ENCODE peak calls at places on chromosomes 6 and 20, in nine cellular contexts. One of them, this sample, is unnamed.

GRCh38 chr6:155377061-155377460 is 62.8 kb upstream of the TFB1M start:
- DNase-seq in GM23338: no peak
- DNase-seq in adrenal gland: no peak
- DNase-seq in CD8-positive, alpha-beta T cell: no peak
- DNase-seq in CD8-positive, alpha-beta memory T cell: no peak
- DNase-seq in WERI-Rb-1: no peak
- DNase-seq in fibroblast of lung: peak
- DNase-seq in pancreas: no peak
- DNase-seq in left ventricle myocardium inferior: no peak
- DNase-seq in this sample: no peak

GRCh38 chr6:168666751-168667427 is 225.9 kb downstream of the SMOC2 start:
- DNase-seq in GM23338: no peak
- DNase-seq in adrenal gland: no peak
- DNase-seq in CD8-positive, alpha-beta T cell: no peak
- DNase-seq in CD8-positive, alpha-beta memory T cell: no peak
- DNase-seq in WERI-Rb-1: no peak
- DNase-seq in fibroblast of lung: no peak
- DNase-seq in pancreas: no peak
- DNase-seq in left ventricle myocardium inferior: no peak
- DNase-seq in this sample: no peak

GRCh38 chr20:20366551-20366895 is 1.4 kb upstream of the INSM1 start:
- DNase-seq in GM23338: peak
- DNase-seq in adrenal gland: no peak
- DNase-seq in CD8-positive, alpha-beta T cell: no peak
- DNase-seq in CD8-positive, alpha-beta memory T cell: no peak
- DNase-seq in WERI-Rb-1: peak
- DNase-seq in fibroblast of lung: no peak
- DNase-seq in pancreas: no peak
- DNase-seq in left ventricle myocardium inferior: no peak
- DNase-seq in this sample: no peak

GRCh38 chr6:153167026-153167891 is 36.2 kb upstream of the RGS17 start:
- DNase-seq in GM23338: no peak
- DNase-seq in adrenal gland: no peak
- DNase-seq in CD8-positive, alpha-beta T cell: no peak
- DNase-seq in CD8-positive, alpha-beta memory T cell: no peak
- DNase-seq in WERI-Rb-1: no peak
- DNase-seq in fibroblast of lung: peak
- DNase-seq in pancreas: no peak
- DNase-seq in left ventricle myocardium inferior: no peak
- DNase-seq in this sample: no peak

GRCh38 chr20:43837856-43838702 is 76.6 kb upstream of the TOX2 start:
- DNase-seq in GM23338: no peak
- DNase-seq in adrenal gland: no peak
- DNase-seq in CD8-positive, alpha-beta T cell: no peak
- DNase-seq in CD8-positive, alpha-beta memory T cell: no peak
- DNase-seq in WERI-Rb-1: no peak
- DNase-seq in fibroblast of lung: no peak
- DNase-seq in pancreas: no peak
- DNase-seq in left ventricle myocardium inferior: no peak
- DNase-seq in this sample: no peak

GRCh38 chr20:19917110-19917509 is 100.1 kb upstream of the NAA20 start:
- DNase-seq in GM23338: no peak
- DNase-seq in adrenal gland: no peak
- DNase-seq in CD8-positive, alpha-beta T cell: no peak
- DNase-seq in CD8-positive, alpha-beta memory T cell: no peak
- DNase-seq in WERI-Rb-1: no peak
- DNase-seq in fibroblast of lung: no peak
- DNase-seq in pancreas: no peak
- DNase-seq in left ventricle myocardium inferior: no peak
- DNase-seq in this sample: no peak

GRCh38 chr20:64102647-64103354 is 4.6 kb downstream of the NPBWR2 start:
- DNase-seq in GM23338: peak
- DNase-seq in adrenal gland: peak
- DNase-seq in CD8-positive, alpha-beta T cell: no peak
- DNase-seq in CD8-positive, alpha-beta memory T cell: peak
- DNase-seq in WERI-Rb-1: peak
- DNase-seq in fibroblast of lung: no peak
- DNase-seq in pancreas: no peak
- DNase-seq in left ventricle myocardium inferior: peak
- DNase-seq in this sample: peak

GRCh38 chr6:64330694-64331309 is 695.2 kb downstream of the PHF3 start:
- DNase-seq in GM23338: peak
- DNase-seq in adrenal gland: peak
- DNase-seq in CD8-positive, alpha-beta T cell: no peak
- DNase-seq in CD8-positive, alpha-beta memory T cell: no peak
- DNase-seq in WERI-Rb-1: peak
- DNase-seq in fibroblast of lung: peak
- DNase-seq in pancreas: peak
- DNase-seq in left ventricle myocardium inferior: peak
- DNase-seq in this sample: peak

GRCh38 chr6:53179961-53180651 is 31.5 kb upstream of the GCM1 start:
- DNase-seq in GM23338: no peak
- DNase-seq in adrenal gland: peak
- DNase-seq in CD8-positive, alpha-beta T cell: peak
- DNase-seq in CD8-positive, alpha-beta memory T cell: no peak
- DNase-seq in WERI-Rb-1: no peak
- DNase-seq in fibroblast of lung: peak
- DNase-seq in pancreas: peak
- DNase-seq in left ventricle myocardium inferior: peak
- DNase-seq in this sample: peak

GRCh38 chr6:133609404-133610270 is 279.3 kb upstream of the TCF21 start:
- DNase-seq in GM23338: no peak
- DNase-seq in adrenal gland: no peak
- DNase-seq in CD8-positive, alpha-beta T cell: no peak
- DNase-seq in CD8-positive, alpha-beta memory T cell: no peak
- DNase-seq in WERI-Rb-1: no peak
- DNase-seq in fibroblast of lung: peak
- DNase-seq in pancreas: no peak
- DNase-seq in left ventricle myocardium inferior: no peak
- DNase-seq in this sample: no peak

GRCh38 chr6:160734627-160735026 is 32.6 kb downstream of the PLG start:
- DNase-seq in GM23338: no peak
- DNase-seq in adrenal gland: no peak
- DNase-seq in CD8-positive, alpha-beta T cell: no peak
- DNase-seq in CD8-positive, alpha-beta memory T cell: no peak
- DNase-seq in WERI-Rb-1: no peak
- DNase-seq in fibroblast of lung: no peak
- DNase-seq in pancreas: no peak
- DNase-seq in left ventricle myocardium inferior: no peak
- DNase-seq in this sample: no peak

GRCh38 chr6:57303931-57304681 is 13.3 kb upstream of the PRIM2 start:
- DNase-seq in GM23338: no peak
- DNase-seq in adrenal gland: no peak
- DNase-seq in CD8-positive, alpha-beta T cell: no peak
- DNase-seq in CD8-positive, alpha-beta memory T cell: no peak
- DNase-seq in WERI-Rb-1: no peak
- DNase-seq in fibroblast of lung: peak
- DNase-seq in pancreas: no peak
- DNase-seq in left ventricle myocardium inferior: no peak
- DNase-seq in this sample: no peak

GRCh38 chr6:16136536-16137450 is 7.9 kb downstream of the MYLIP start:
- DNase-seq in GM23338: no peak
- DNase-seq in adrenal gland: peak
- DNase-seq in CD8-positive, alpha-beta T cell: peak
- DNase-seq in CD8-positive, alpha-beta memory T cell: peak
- DNase-seq in WERI-Rb-1: no peak
- DNase-seq in fibroblast of lung: peak
- DNase-seq in pancreas: no peak
- DNase-seq in left ventricle myocardium inferior: no peak
- DNase-seq in this sample: no peak

GRCh38 chr6:324116-324728 is 31.9 kb downstream of the DUSP22 start:
- DNase-seq in GM23338: no peak
- DNase-seq in adrenal gland: no peak
- DNase-seq in CD8-positive, alpha-beta T cell: no peak
- DNase-seq in CD8-positive, alpha-beta memory T cell: no peak
- DNase-seq in WERI-Rb-1: no peak
- DNase-seq in fibroblast of lung: no peak
- DNase-seq in pancreas: no peak
- DNase-seq in left ventricle myocardium inferior: no peak
- DNase-seq in this sample: no peak

GRCh38 chr6:14542670-14543366 is 425.2 kb downstream of the CD83 start:
- DNase-seq in GM23338: no peak
- DNase-seq in adrenal gland: no peak
- DNase-seq in CD8-positive, alpha-beta T cell: no peak
- DNase-seq in CD8-positive, alpha-beta memory T cell: no peak
- DNase-seq in WERI-Rb-1: no peak
- DNase-seq in fibroblast of lung: peak
- DNase-seq in pancreas: no peak
- DNase-seq in left ventricle myocardium inferior: no peak
- DNase-seq in this sample: no peak

DNA sequence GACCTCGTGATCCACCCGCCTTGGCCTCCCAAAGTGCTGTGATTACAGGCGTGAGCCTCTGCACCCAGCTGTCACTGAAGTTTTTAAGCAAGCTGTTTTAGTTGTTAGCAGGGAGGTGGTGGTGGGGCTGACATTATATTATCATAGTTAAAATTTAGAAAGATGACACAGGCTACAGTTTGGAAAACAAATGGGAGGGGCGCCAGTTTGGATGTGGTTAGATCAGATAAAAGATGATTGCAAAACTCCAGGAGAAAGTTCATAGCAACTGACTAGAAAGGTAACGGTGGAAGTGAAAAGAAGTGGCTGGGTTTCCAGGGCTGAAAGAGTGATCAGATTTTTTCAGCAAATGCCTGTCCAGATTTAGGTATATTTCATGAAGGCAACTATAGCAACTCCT is 311.9 kb upstream of the CITED2 start:
- DNase-seq in GM23338: no peak
- DNase-seq in adrenal gland: peak
- DNase-seq in CD8-positive, alpha-beta T cell: no peak
- DNase-seq in CD8-positive, alpha-beta memory T cell: no peak
- DNase-seq in WERI-Rb-1: no peak
- DNase-seq in fibroblast of lung: peak
- DNase-seq in pancreas: no peak
- DNase-seq in left ventricle myocardium inferior: no peak
- DNase-seq in this sample: no peak
- H3K27ac ChIP-seq in GM23338: no peak
- H3K27ac ChIP-seq in adrenal gland: no peak
- H3K27ac ChIP-seq in CD8-positive, alpha-beta T cell: no peak
- H3K27ac ChIP-seq in CD8-positive, alpha-beta memory T cell: no peak
- H3K27ac ChIP-seq in WERI-Rb-1: no peak
- H3K27ac ChIP-seq in fibroblast of lung: no peak
- H3K27ac ChIP-seq in pancreas: no peak
- H3K27ac ChIP-seq in left ventricle myocardium inferior: no peak
- H3K27ac ChIP-seq in this sample: no peak

DNA sequence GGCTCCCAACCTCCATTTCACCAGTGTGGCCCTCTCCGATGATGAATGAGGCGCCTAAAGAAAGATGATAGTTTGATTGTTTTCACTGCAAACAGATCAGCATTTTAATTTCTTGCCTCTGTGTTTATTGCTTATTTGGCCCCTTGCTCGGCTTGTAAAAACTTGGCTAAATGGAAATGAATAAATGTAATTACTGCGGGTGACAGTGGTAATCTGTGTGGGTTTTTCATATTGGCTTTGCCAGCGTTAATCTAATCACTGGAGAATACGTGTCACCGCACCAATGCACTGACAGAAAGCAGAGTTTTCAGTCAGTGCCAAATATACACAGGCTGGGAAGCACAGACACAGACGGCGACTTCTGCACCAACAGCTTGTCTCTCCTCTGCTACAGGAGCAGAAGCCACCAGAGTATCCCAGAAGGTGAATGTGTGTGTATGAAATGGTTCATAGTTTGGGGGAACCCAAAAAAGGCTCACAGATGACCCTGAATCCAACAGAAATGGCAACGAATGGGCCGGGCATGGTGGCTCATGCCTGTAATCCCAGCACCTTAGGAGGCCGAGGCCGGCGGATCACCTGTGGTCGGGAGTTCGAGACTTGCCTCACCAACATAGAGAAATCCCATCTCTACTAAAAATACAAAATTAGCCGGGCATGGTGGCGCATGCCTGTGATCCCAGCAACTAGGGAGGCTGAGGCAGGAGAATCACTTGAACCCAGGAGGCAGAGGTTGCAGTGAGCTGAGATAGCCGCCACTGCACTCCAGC is 534.0 kb downstream of the PKHD1 start:
- DNase-seq in GM23338: no peak
- DNase-seq in adrenal gland: no peak
- DNase-seq in CD8-positive, alpha-beta T cell: no peak
- DNase-seq in CD8-positive, alpha-beta memory T cell: no peak
- DNase-seq in WERI-Rb-1: no peak
- DNase-seq in fibroblast of lung: no peak
- DNase-seq in pancreas: no peak
- DNase-seq in left ventricle myocardium inferior: no peak
- DNase-seq in this sample: no peak
- H3K27ac ChIP-seq in GM23338: no peak
- H3K27ac ChIP-seq in adrenal gland: no peak
- H3K27ac ChIP-seq in CD8-positive, alpha-beta T cell: no peak
- H3K27ac ChIP-seq in CD8-positive, alpha-beta memory T cell: no peak
- H3K27ac ChIP-seq in WERI-Rb-1: no peak
- H3K27ac ChIP-seq in fibroblast of lung: no peak
- H3K27ac ChIP-seq in pancreas: no peak
- H3K27ac ChIP-seq in left ventricle myocardium inferior: no peak
- H3K27ac ChIP-seq in this sample: no peak

DNA sequence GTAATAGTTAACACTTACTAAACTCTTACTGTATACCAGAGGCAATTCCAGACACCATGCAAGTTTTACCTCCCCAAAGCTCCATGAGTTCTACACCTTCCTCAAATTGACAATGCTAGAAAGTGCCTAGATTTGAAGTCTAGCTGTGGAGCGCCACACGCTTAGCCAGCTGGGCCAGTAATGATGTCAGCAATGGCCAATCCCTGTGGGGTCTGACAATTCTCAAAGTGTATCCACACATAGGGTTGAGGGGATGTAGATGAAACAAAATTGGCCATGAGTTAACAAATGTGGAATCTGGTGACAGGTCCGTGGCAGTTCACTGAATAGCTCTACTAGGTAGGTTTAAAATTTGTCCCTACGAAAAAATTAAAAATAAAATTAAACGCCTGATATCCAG is 1.3 kb downstream of the ZNF343 start:
- DNase-seq in GM23338: no peak
- DNase-seq in adrenal gland: no peak
- DNase-seq in CD8-positive, alpha-beta T cell: no peak
- DNase-seq in CD8-positive, alpha-beta memory T cell: no peak
- DNase-seq in WERI-Rb-1: no peak
- DNase-seq in fibroblast of lung: peak
- DNase-seq in pancreas: no peak
- DNase-seq in left ventricle myocardium inferior: no peak
- DNase-seq in this sample: no peak
- H3K27ac ChIP-seq in GM23338: no peak
- H3K27ac ChIP-seq in adrenal gland: no peak
- H3K27ac ChIP-seq in CD8-positive, alpha-beta T cell: no peak
- H3K27ac ChIP-seq in CD8-positive, alpha-beta memory T cell: no peak
- H3K27ac ChIP-seq in WERI-Rb-1: no peak
- H3K27ac ChIP-seq in fibroblast of lung: peak
- H3K27ac ChIP-seq in pancreas: no peak
- H3K27ac ChIP-seq in left ventricle myocardium inferior: no peak
- H3K27ac ChIP-seq in this sample: no peak

GRCh38 chr20:48180637-48181036 is 395.4 kb upstream of the SULF2 start:
- DNase-seq in GM23338: no peak
- DNase-seq in adrenal gland: no peak
- DNase-seq in CD8-positive, alpha-beta T cell: no peak
- DNase-seq in CD8-positive, alpha-beta memory T cell: no peak
- DNase-seq in WERI-Rb-1: no peak
- DNase-seq in fibroblast of lung: no peak
- DNase-seq in pancreas: no peak
- DNase-seq in left ventricle myocardium inferior: no peak
- DNase-seq in this sample: no peak
- H3K27ac ChIP-seq in GM23338: no peak
- H3K27ac ChIP-seq in adrenal gland: no peak
- H3K27ac ChIP-seq in CD8-positive, alpha-beta T cell: no peak
- H3K27ac ChIP-seq in CD8-positive, alpha-beta memory T cell: no peak
- H3K27ac ChIP-seq in WERI-Rb-1: no peak
- H3K27ac ChIP-seq in fibroblast of lung: no peak
- H3K27ac ChIP-seq in pancreas: no peak
- H3K27ac ChIP-seq in left ventricle myocardium inferior: no peak
- H3K27ac ChIP-seq in this sample: no peak

This sample was measured in heart left ventricle.